ENCODE peak calls at places on chromosomes 2 and 18, in six cellular contexts. D is testis; B is effector memory CD8-positive, alpha-beta T cell; Z is mesothelial cell of epicardium; R is aorta; H is HEK293T. X is an unnamed sample.

GRCh38 chr2:219272995-219273394 is 6.2 kb upstream of the DNAJB2 start:
- DNase-seq in H (no peak), D (no peak), R (peak), Z (no peak), B (no peak), X (no peak)

GRCh38 chr2:229675569-229675968 is 38.8 kb downstream of the DNER start:
- DNase-seq in Z (no peak), D (no peak), H (no peak), B (no peak), R (no peak), X (no peak)

GRCh38 chr2:38515155-38516074 is 87.3 kb downstream of the HNRNPLL start:
- DNase-seq in R (peak), Z (no peak), B (no peak), D (peak), H (no peak), X (no peak)

GRCh38 chr18:77512152-77512551 is 262.5 kb downstream of the GALR1 start:
- DNase-seq in D (no peak), B (no peak), Z (no peak), H (no peak), R (no peak), X (no peak)

GRCh38 chr18:79554321-79554720 is 125.3 kb upstream of the CTDP1 start:
- DNase-seq in H (no peak), Z (no peak), R (peak), B (no peak), D (no peak), X (no peak)

GRCh38 chr18:45785015-45785597 is 40.4 kb upstream of the SIGLEC15 start:
- DNase-seq in R (no peak), D (no peak), H (no peak), B (no peak), Z (no peak), X (no peak)

GRCh38 chr18:58412844-58413666 is 215.8 kb downstream of the ALPK2 start:
- DNase-seq in H (no peak), B (no peak), R (no peak), D (no peak), Z (no peak), X (no peak)

GRCh38 chr2:137700681-137701080 is 263.6 kb upstream of the HNMT start:
- DNase-seq in D (no peak), R (no peak), Z (no peak), B (no peak), H (no peak), X (no peak)

GRCh38 chr18:48412339-48412929 is 3.3 kb upstream of the ZBTB7C start:
- DNase-seq in B (no peak), Z (no peak), D (peak), H (peak), R (no peak), X (peak)

GRCh38 chr2:191931332-191931731 is 84.4 kb upstream of the CAVIN2 start:
- DNase-seq in Z (no peak), R (no peak), B (no peak), H (no peak), D (no peak), X (no peak)

GRCh38 chr2:21256006-21256405 is 132.2 kb downstream of the TDRD15 start:
- DNase-seq in B (no peak), H (no peak), D (peak), Z (no peak), R (no peak), X (no peak)

GRCh38 chr18:47970664-47971523 is 40.4 kb upstream of the SMAD2 start:
- DNase-seq in R (no peak), H (no peak), D (no peak), B (no peak), Z (no peak), X (peak)

GRCh38 chr2:158967731-158968395 is 577 bp upstream of the TANC1 start:
- DNase-seq in D (peak), B (no peak), Z (peak), R (peak), H (peak), X (no peak)

GRCh38 chr2:238103465-238104070 is 3.4 kb downstream of the ESPNL start:
- DNase-seq in B (no peak), H (no peak), D (no peak), R (no peak), Z (no peak), X (no peak)

GRCh38 chr18:9782073-9782857 is 74.2 kb downstream of the RAB31 start:
- DNase-seq in H (no peak), D (no peak), B (no peak), Z (no peak), R (no peak), X (no peak)

GRCh38 chr2:168916329-168916672 is 15.2 kb downstream of the G6PC2 start:
- DNase-seq in Z (no peak), R (no peak), D (no peak), B (no peak), H (no peak), X (no peak)

GRCh38 chr2:42089340-42089925 is 41.6 kb downstream of the PKDCC start:
- DNase-seq in R (peak), H (peak), Z (no peak), D (peak), B (peak), X (peak)

GRCh38 chr2:76197428-76197827 is 486.7 kb upstream of the GCFC2 start:
- DNase-seq in B (no peak), D (no peak), R (no peak), Z (no peak), H (no peak), X (no peak)

GRCh38 chr2:85750509-85751299 is 3.1 kb upstream of the ATOH8 start:
- DNase-seq in B (peak), H (peak), D (peak), R (peak), Z (no peak), X (peak)

X was measured in B cell.